ENCODE peak calls at places on chromosomes 12 and 14, in ten cellular contexts. Z is hepatocyte; L is tibial artery; D is brain microvascular endothelial cell; R is thoracic aorta; U is AG04450; J is transverse colon; F is IMR-90; B is upper lobe of left lung; Y is CD8-positive, alpha-beta T cell. T is an unnamed sample.

GRCh38 chr14:20332386-20332945 is 613 bp downstream of the CCNB1IP1 start:
- DNase-seq in R (no peak), J (peak), F (no peak), B (no peak), Y (no peak), L (no peak), D (no peak), U (no peak), Z (peak), T (peak)

GRCh38 chr14:36069535-36069900 is 107.0 kb downstream of the PTCSC3 start:
- DNase-seq in F (peak), D (peak), R (no peak), Z (peak), B (no peak), J (no peak), U (no peak), Y (no peak), L (no peak), T (peak)

GRCh38 chr12:29581641-29582040 is 84.2 kb upstream of the OVCH1 start:
- DNase-seq in F (peak), Z (no peak), B (no peak), R (no peak), Y (no peak), J (no peak), U (peak), D (peak), L (no peak), T (no peak)

GRCh38 chr14:74141703-74142102 is 56.9 kb downstream of the LIN52 start:
- DNase-seq in D (no peak), B (no peak), J (no peak), U (no peak), Z (peak), F (no peak), L (peak), R (no peak), Y (no peak), T (no peak)

GRCh38 chr12:69157023-69157655 is 82.2 kb upstream of the CPSF6 start:
- DNase-seq in L (peak), Z (peak), J (peak), Y (peak), U (peak), D (peak), R (peak), B (peak), F (peak), T (peak)

GRCh38 chr12:50927766-50928224 is 24.5 kb upstream of the HIGD1C start:
- DNase-seq in Z (no peak), F (no peak), Y (no peak), R (no peak), D (no peak), U (no peak), L (no peak), B (no peak), J (no peak), T (no peak)

GRCh38 chr14:51609251-51609986 is 42.3 kb upstream of the FRMD6 start:
- DNase-seq in L (no peak), F (peak), U (no peak), R (no peak), Z (no peak), Y (no peak), B (no peak), D (no peak), J (no peak), T (no peak)

GRCh38 chr12:27277846-27278260 is 33.8 kb downstream of the STK38L start:
- DNase-seq in L (peak), B (no peak), R (peak), U (peak), D (peak), J (peak), Z (peak), Y (no peak), F (peak), T (no peak)

GRCh38 chr12:82904219-82904795 is 217.6 kb downstream of the TMTC2 start:
- DNase-seq in F (peak), J (no peak), U (no peak), L (no peak), Z (no peak), B (no peak), R (no peak), D (no peak), Y (no peak), T (no peak)

GRCh38 chr12:47276253-47277070 is 196.7 kb upstream of the AMIGO2 start:
- DNase-seq in F (peak), D (no peak), Z (peak), R (no peak), B (no peak), J (peak), L (no peak), U (no peak), Y (peak), T (no peak)

GRCh38 chr12:69065804-69066203 is 132.8 kb upstream of the CPM start:
- DNase-seq in B (no peak), R (no peak), Y (no peak), U (no peak), D (no peak), L (no peak), J (no peak), F (peak), Z (no peak), T (no peak)

GRCh38 chr14:37573355-37573754 is 21.7 kb downstream of the FOXA1 start:
- DNase-seq in Z (no peak), F (no peak), Y (no peak), B (no peak), J (no peak), L (no peak), R (no peak), D (peak), U (no peak), T (no peak)

GRCh38 chr12:3365416-3366385 is 125.3 kb upstream of the PRMT8 start:
- DNase-seq in U (no peak), F (no peak), J (no peak), B (peak), R (no peak), D (no peak), L (no peak), Y (no peak), Z (peak), T (peak)

GRCh38 chr12:30796891-30797371 is 42.2 kb upstream of the CAPRIN2 start:
- DNase-seq in B (peak), R (no peak), L (no peak), Y (peak), J (no peak), Z (peak), U (no peak), F (peak), D (peak), T (peak)

GRCh38 chr12:52082026-52082667 is 2.6 kb downstream of the SMIM41 start:
- DNase-seq in F (peak), J (no peak), B (peak), D (no peak), U (no peak), Z (peak), L (no peak), R (no peak), Y (no peak), T (peak)

GRCh38 chr12:64682572-64683277 is 72.4 kb downstream of the RASSF3 start:
- DNase-seq in R (peak), D (peak), B (no peak), J (peak), F (peak), U (peak), Z (peak), Y (peak), L (peak), T (peak)

GRCh38 chr14:56331815-56332214 is 213.6 kb downstream of the PELI2 start:
- DNase-seq in D (no peak), R (no peak), U (no peak), Z (no peak), L (no peak), B (no peak), J (no peak), F (peak), Y (no peak), T (no peak)

GRCh38 chr12:13293086-13293485 is 96.6 kb downstream of the EMP1 start:
- DNase-seq in R (no peak), L (no peak), B (no peak), U (no peak), F (peak), D (no peak), Y (no peak), J (no peak), Z (no peak), T (no peak)

GRCh38 chr12:42560977-42561376 is 28.6 kb downstream of the PRICKLE1 start:
- DNase-seq in B (no peak), F (no peak), L (no peak), Y (no peak), Z (no peak), D (no peak), U (no peak), R (no peak), J (no peak), T (no peak)

GRCh38 chr14:99671230-99672224 is 12.6 kb upstream of the CYP46A1 start:
- DNase-seq in J (peak), L (no peak), R (no peak), Z (peak), U (no peak), D (no peak), Y (no peak), B (no peak), F (no peak), T (no peak)

GRCh38 chr12:58452546-58452945 is 467.8 kb downstream of the LRIG3 start:
- DNase-seq in B (no peak), Z (no peak), J (no peak), U (no peak), F (peak), Y (no peak), L (no peak), R (no peak), D (peak), T (no peak)

GRCh38 chr12:100229036-100229635 is 28.5 kb downstream of the ACTR6 start:
- DNase-seq in R (no peak), J (no peak), Z (peak), U (no peak), D (no peak), Y (no peak), F (peak), L (no peak), B (no peak), T (peak)

GRCh38 chr12:4270670-4271432 is 2.7 kb upstream of the CCND2 start:
- DNase-seq in Z (peak), D (no peak), R (no peak), F (no peak), L (peak), J (peak), Y (peak), U (no peak), B (peak), T (peak)

GRCh38 chr14:75981426-75981825 is 369 bp downstream of the TGFB3 start:
- DNase-seq in Z (peak), L (peak), Y (peak), D (no peak), B (no peak), F (no peak), R (no peak), U (no peak), J (peak), T (peak)

GRCh38 chr12:124599074-124599999 is 31.9 kb upstream of the NCOR2 start:
- DNase-seq in B (no peak), F (peak), Z (no peak), L (no peak), U (no peak), Y (no peak), J (no peak), D (peak), R (no peak), T (no peak)

GRCh38 chr12:102479099-102479887 is 1.1 kb downstream of the IGF1 start:
- DNase-seq in U (no peak), F (no peak), D (no peak), L (no peak), B (no peak), R (no peak), Z (peak), J (peak), Y (no peak), T (peak)

GRCh38 chr12:5269846-5270245 is 162.1 kb upstream of the NTF3 start:
- DNase-seq in Y (no peak), Z (no peak), F (no peak), B (no peak), R (no peak), U (no peak), D (no peak), L (no peak), J (no peak), T (no peak)

GRCh38 chr12:19375888-19376287 is 63.4 kb upstream of the AEBP2 start:
- DNase-seq in Z (no peak), J (no peak), R (no peak), B (no peak), L (no peak), Y (no peak), D (no peak), F (no peak), U (no peak), T (no peak)

GRCh38 chr12:31120392-31121008 is 46.8 kb downstream of the DDX11 start:
- DNase-seq in Y (no peak), F (no peak), L (no peak), D (no peak), J (no peak), Z (no peak), U (no peak), R (no peak), B (peak), T (peak)

GRCh38 chr12:42802688-42803279 is 213.2 kb upstream of the PRICKLE1 start:
- DNase-seq in D (no peak), L (no peak), F (peak), J (no peak), Y (no peak), R (no peak), U (no peak), B (no peak), Z (no peak), T (no peak)

GRCh38 chr12:131505561-131505960 is 205.3 kb upstream of the SFSWAP start:
- DNase-seq in R (no peak), B (no peak), L (no peak), Y (no peak), F (no peak), D (no peak), J (no peak), U (no peak), Z (no peak), T (peak)

GRCh38 chr12:132449565-132450390 is 40.2 kb upstream of the FBRSL1 start:
- DNase-seq in L (no peak), R (no peak), D (no peak), B (no peak), J (peak), Z (no peak), F (no peak), Y (peak), U (no peak), T (no peak)

GRCh38 chr12:48810817-48811453 is 7.4 kb upstream of the CACNB3 start:
- DNase-seq in U (peak), Y (no peak), B (no peak), D (peak), R (no peak), F (peak), J (no peak), L (no peak), Z (peak), T (peak)

GRCh38 chr14:24463806-24464785 is 21.5 kb upstream of the SDR39U1 start:
- DNase-seq in L (no peak), F (no peak), B (no peak), Y (no peak), U (no peak), D (no peak), Z (no peak), R (no peak), J (no peak), T (no peak)

GRCh38 chr14:92735344-92735743 is 13.1 kb downstream of the LGMN start:
- DNase-seq in U (no peak), B (no peak), F (no peak), L (no peak), D (no peak), Z (no peak), Y (no peak), R (no peak), J (no peak), T (no peak)
- H3K27ac ChIP-seq in U (no peak), B (no peak), F (no peak), L (no peak), D (no peak), Z (no peak), Y (no peak), R (no peak), J (no peak), T (no peak)

GRCh38 chr14:98137626-98138025 is 1134.4 kb downstream of the BCL11B start:
- DNase-seq in U (no peak), R (no peak), B (no peak), J (no peak), L (no peak), D (no peak), F (no peak), Y (no peak), Z (no peak), T (no peak)
- H3K4me3 ChIP-seq in U (no peak), R (no peak), B (no peak), J (no peak), L (no peak), D (no peak), F (no peak), Y (peak), Z (no peak), T (no peak)

GRCh38 chr12:105968025-105968424 is 170.7 kb downstream of the NUAK1 start:
- DNase-seq in F (no peak), Y (no peak), L (no peak), Z (no peak), U (no peak), R (no peak), B (no peak), D (no peak), J (no peak), T (no peak)
- TF ChIP-seq CTCF in F (no peak), Y (no peak), L (no peak), Z (no peak), U (no peak), R (no peak), B (no peak), D (no peak), J (no peak), T (peak)

GRCh38 chr12:94269316-94269999 is 121.1 kb downstream of the PLXNC1 start:
- DNase-seq in B (no peak), U (no peak), D (no peak), J (no peak), F (no peak), Z (no peak), R (no peak), L (no peak), Y (no peak), T (no peak)

GRCh38 chr12:94267907-94268575 is 119.7 kb downstream of the PLXNC1 start:
- DNase-seq in L (no peak), J (no peak), Y (no peak), F (no peak), U (no peak), Z (no peak), D (no peak), R (no peak), B (no peak), T (peak)

GRCh38 chr12:94273272-94273671 is 124.9 kb downstream of the PLXNC1 start:
- DNase-seq in Z (no peak), R (no peak), L (no peak), F (no peak), U (no peak), J (no peak), B (no peak), Y (no peak), D (no peak), T (no peak)

GRCh38 chr12:94272280-94272679 is 123.9 kb downstream of the PLXNC1 start:
- DNase-seq in L (no peak), F (no peak), B (no peak), U (no peak), Z (no peak), Y (no peak), D (no peak), J (no peak), R (no peak), T (no peak)

DNA sequence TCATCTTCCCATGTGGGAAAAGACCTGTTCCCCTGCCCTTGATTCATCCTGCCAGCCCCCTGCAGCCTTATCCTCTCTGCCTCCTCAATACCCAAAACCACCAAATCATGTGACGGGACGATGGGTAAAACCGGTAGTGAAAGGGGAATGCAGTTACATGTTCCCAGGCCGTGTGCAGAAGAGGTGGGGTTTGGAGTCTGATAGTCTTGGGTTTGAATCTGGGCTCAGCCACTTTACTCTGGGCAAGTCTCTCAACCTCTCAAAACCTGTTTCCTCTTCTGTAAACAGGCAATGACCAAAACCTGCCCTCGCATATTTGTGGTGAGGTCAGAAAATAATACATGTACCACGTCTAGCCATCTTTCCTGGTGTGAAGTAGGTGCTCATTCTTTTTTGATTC is 123.0 kb downstream of the PLXNC1 start:
- DNase-seq in F (no peak), U (no peak), Z (no peak), R (no peak), D (no peak), J (no peak), B (no peak), Y (no peak), L (no peak), T (no peak)
- H3K27ac ChIP-seq in F (no peak), U (no peak), Z (no peak), R (no peak), D (no peak), J (no peak), B (no peak), Y (no peak), L (no peak), T (no peak)

DNA sequence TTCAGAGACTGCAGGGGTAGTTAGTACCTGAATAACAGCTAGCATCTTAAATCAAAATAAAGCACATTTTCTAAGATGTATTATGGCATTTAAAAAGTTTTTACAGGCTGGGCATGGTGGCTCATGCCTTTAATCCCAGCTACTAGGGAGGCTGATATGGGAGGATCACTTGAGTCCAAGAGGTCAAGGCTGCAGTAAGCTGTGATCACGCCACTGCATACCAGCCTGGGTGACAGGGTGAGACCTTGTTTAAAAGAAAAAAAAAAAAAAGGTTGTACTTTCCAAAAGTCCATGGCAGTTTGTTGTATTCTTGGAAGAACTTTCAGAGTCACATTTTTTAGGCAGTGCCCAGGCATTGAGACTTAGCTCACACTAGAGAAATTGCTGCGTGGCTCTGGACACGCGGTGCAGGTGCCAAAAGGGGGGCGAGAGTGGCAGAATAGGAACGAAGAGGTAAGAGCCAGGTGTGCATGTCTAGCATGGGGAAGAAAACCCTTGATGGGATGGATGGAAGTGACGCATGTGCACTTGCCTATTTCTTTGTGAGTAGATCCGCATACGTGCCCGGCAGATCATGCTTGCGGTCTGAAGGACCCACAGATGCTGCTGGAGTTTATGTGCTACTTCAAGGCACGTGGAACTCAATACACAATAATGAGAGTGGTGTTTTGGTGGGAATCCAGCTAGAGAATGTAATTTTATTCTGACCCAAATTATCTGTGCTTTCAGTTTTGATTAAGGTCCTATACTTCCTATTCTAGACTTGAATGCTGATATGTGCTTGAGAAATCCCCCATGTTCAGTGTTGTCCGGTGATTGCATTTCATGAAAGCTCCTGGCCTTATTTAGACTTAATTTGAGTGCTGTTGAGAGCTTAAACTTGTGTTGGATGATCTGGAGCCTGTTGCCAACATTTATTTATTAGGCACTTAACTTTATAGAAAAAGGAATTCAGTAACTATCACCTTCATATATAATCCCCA is 11.9 kb downstream of the ANKRD13A start:
- DNase-seq in D (no peak), R (no peak), Z (no peak), B (no peak), Y (no peak), U (no peak), L (no peak), F (no peak), J (peak), T (no peak)
- H3K4me3 ChIP-seq in D (no peak), R (no peak), Z (no peak), B (no peak), Y (no peak), U (no peak), L (no peak), F (no peak), J (no peak), T (no peak)

GRCh38 chr14:68926236-68926635 is 52.9 kb downstream of the ACTN1 start:
- DNase-seq in B (no peak), Z (no peak), U (no peak), Y (no peak), D (no peak), J (no peak), L (no peak), F (no peak), R (no peak), T (no peak)
- TF ChIP-seq CTCF in B (no peak), Z (peak), U (peak), Y (peak), D (peak), J (no peak), L (peak), F (peak), R (peak), T (peak)